ENCODE peak calls at places on chromosomes 1 and 21, in six cellular contexts. T is effector memory CD4-positive, alpha-beta T cell; O is Karpas-422; I is Kasumi-1; Z is RPMI8226; J is lung. H is an unnamed sample.

GRCh38 chr1:60947367-60947766 is 135.0 kb upstream of the NFIA start:
- DNase-seq in T (no peak), O (no peak), I (no peak), Z (no peak), J (no peak), H (no peak)

GRCh38 chr1:156493154-156493631 is 7.4 kb downstream of the MEF2D start:
- DNase-seq in T (no peak), O (peak; percentile 79), I (no peak), Z (peak; percentile 81), J (no peak), H (no peak)

GRCh38 chr1:17438977-17439249 is 564 bp downstream of the RCC2 start:
- DNase-seq in T (no peak), O (no peak), I (no peak), Z (peak; percentile 16), J (no peak), H (no peak)

GRCh38 chr1:62362061-62362951 is 43.1 kb upstream of the KANK4 start:
- DNase-seq in T (no peak), O (no peak), I (no peak), Z (peak; percentile 71), J (no peak), H (no peak)

GRCh38 chr21:32372755-32373154 is 20.1 kb downstream of the URB1 start:
- DNase-seq in T (no peak), O (no peak), I (no peak), Z (no peak), J (no peak), H (no peak)

GRCh38 chr1:74689800-74690696 is 16.5 kb upstream of the ERICH3 start:
- DNase-seq in T (no peak), O (peak; percentile 89), I (peak; percentile 49), Z (peak; percentile 55), J (no peak), H (no peak)

GRCh38 chr1:246971322-246971721 is 36.5 kb downstream of the ZNF695 start:
- DNase-seq in T (peak; percentile 5), O (peak; percentile 83), I (no peak), Z (peak; percentile 68), J (no peak), H (no peak)

GRCh38 chr21:16124397-16125130 is 394.8 kb downstream of the USP25 start:
- DNase-seq in T (no peak), O (no peak), I (no peak), Z (no peak), J (no peak), H (no peak)

GRCh38 chr1:234709473-234710279 is 99.7 kb upstream of the IRF2BP2 start:
- DNase-seq in T (no peak), O (no peak), I (peak; percentile 77), Z (no peak), J (peak; percentile 82), H (no peak)

GRCh38 chr1:84348240-84348555 is 46.7 kb downstream of the SAMD13 start:
- DNase-seq in T (no peak), O (no peak), I (no peak), Z (no peak), J (no peak), H (no peak)

GRCh38 chr1:44654621-44655187 is 19.6 kb downstream of the TMEM53 start:
- DNase-seq in T (no peak), O (no peak), I (no peak), Z (no peak), J (no peak), H (no peak)

GRCh38 chr1:27342391-27342777 is 562 bp downstream of the SYTL1 start:
- DNase-seq in T (no peak), O (peak; percentile 64), I (peak; percentile 14), Z (peak; percentile 30), J (no peak), H (no peak)

GRCh38 chr1:53526451-53527101 is 67.4 kb downstream of the DMRTB1 start:
- DNase-seq in T (no peak), O (no peak), I (no peak), Z (no peak), J (no peak), H (peak; percentile 71)